ENCODE peak calls at places on chromosomes 1 and 21, in four cellular contexts. One of them, this sample, is unnamed.

GRCh38 chr1:226863446-226863845 is 7.0 kb upstream of the PSEN2 start:
- DNase-seq in A549: no peak
- DNase-seq in testis: no peak
- DNase-seq in endothelial cell: no peak
- DNase-seq in this sample: no peak

GRCh38 chr1:92797297-92797696 is 12.4 kb upstream of the EVI5 start:
- DNase-seq in endothelial cell: no peak
- DNase-seq in A549: no peak
- DNase-seq in testis: no peak
- DNase-seq in this sample: no peak

GRCh38 chr1:17865912-17866311 is 110.8 kb downstream of the ACTL8 start:
- DNase-seq in endothelial cell: no peak
- DNase-seq in A549: no peak
- DNase-seq in testis: no peak
- DNase-seq in this sample: no peak

GRCh38 chr1:27122652-27123051 is 32.3 kb downstream of the SLC9A1 start:
- DNase-seq in endothelial cell: no peak
- DNase-seq in A549: peak; percentile 77
- DNase-seq in testis: no peak
- DNase-seq in this sample: no peak

GRCh38 chr1:178683304-178683703 is 41.7 kb upstream of the RALGPS2 start:
- DNase-seq in testis: no peak
- DNase-seq in endothelial cell: no peak
- DNase-seq in A549: no peak
- DNase-seq in this sample: no peak

GRCh38 chr1:21295059-21295401 is 4.8 kb upstream of the ECE1 start:
- DNase-seq in testis: no peak
- DNase-seq in endothelial cell: no peak
- DNase-seq in A549: no peak
- DNase-seq in this sample: no peak

GRCh38 chr1:34188418-34188817 is 11.7 kb downstream of the C1orf94 start:
- DNase-seq in testis: no peak
- DNase-seq in A549: no peak
- DNase-seq in endothelial cell: no peak
- DNase-seq in this sample: no peak

GRCh38 chr1:146039844-146040194 is 18.3 kb upstream of the HJV start:
- DNase-seq in endothelial cell: no peak
- DNase-seq in testis: no peak
- DNase-seq in A549: no peak
- DNase-seq in this sample: no peak

GRCh38 chr1:27127419-27127818 is 27.5 kb downstream of the SLC9A1 start:
- DNase-seq in A549: no peak
- DNase-seq in testis: no peak
- DNase-seq in endothelial cell: no peak
- DNase-seq in this sample: no peak

GRCh38 chr1:205301842-205302588 is 19.5 kb downstream of the NUAK2 start:
- DNase-seq in endothelial cell: no peak
- DNase-seq in A549: no peak
- DNase-seq in testis: no peak
- DNase-seq in this sample: no peak

GRCh38 chr1:182957902-182958395 is 5.0 kb upstream of the SHCBP1L start:
- DNase-seq in testis: no peak
- DNase-seq in A549: no peak
- DNase-seq in endothelial cell: no peak
- DNase-seq in this sample: no peak

GRCh38 chr1:180343931-180344406 is 113.9 kb downstream of the LHX4 start:
- DNase-seq in A549: no peak
- DNase-seq in endothelial cell: no peak
- DNase-seq in testis: peak; percentile 70
- DNase-seq in this sample: no peak

GRCh38 chr1:2267862-2268261 is 39.7 kb downstream of the SKI start:
- DNase-seq in testis: no peak
- DNase-seq in A549: no peak
- DNase-seq in endothelial cell: no peak
- DNase-seq in this sample: no peak

GRCh38 chr1:41268154-41268770 is 26.2 kb upstream of the SCMH1 start:
- DNase-seq in endothelial cell: peak; percentile 88
- DNase-seq in A549: peak; percentile 77
- DNase-seq in testis: peak; percentile 86
- DNase-seq in this sample: peak; percentile 87

GRCh38 chr1:103525114-103525606 is 339 bp upstream of the RNPC3 start:
- DNase-seq in A549: peak; percentile 4
- DNase-seq in testis: no peak
- DNase-seq in endothelial cell: no peak
- DNase-seq in this sample: no peak

GRCh38 chr1:117038236-117038635 is 21.9 kb upstream of the TTF2 start:
- DNase-seq in endothelial cell: no peak
- DNase-seq in testis: no peak
- DNase-seq in A549: no peak
- DNase-seq in this sample: no peak

GRCh38 chr1:156922986-156923564 is 2.6 kb downstream of the LRRC71 start:
- DNase-seq in A549: no peak
- DNase-seq in endothelial cell: no peak
- DNase-seq in testis: no peak
- DNase-seq in this sample: no peak

GRCh38 chr1:172356620-172357019 is 63.9 kb upstream of the C1orf105 start:
- DNase-seq in endothelial cell: no peak
- DNase-seq in testis: peak; percentile 79
- DNase-seq in A549: peak; percentile 44
- DNase-seq in this sample: no peak

GRCh38 chr1:20359451-20360330 is 69.0 kb downstream of the VWA5B1 start:
- DNase-seq in endothelial cell: no peak
- DNase-seq in testis: no peak
- DNase-seq in A549: no peak
- DNase-seq in this sample: no peak

GRCh38 chr1:12594490-12594889 is 23.5 kb downstream of the DHRS3 start:
- DNase-seq in endothelial cell: no peak
- DNase-seq in testis: no peak
- DNase-seq in A549: no peak
- DNase-seq in this sample: no peak
- TF ChIP-seq CTCF in endothelial cell: no peak
- TF ChIP-seq CTCF in testis: no peak
- TF ChIP-seq CTCF in A549: no peak
- TF ChIP-seq CTCF in this sample: no peak

GRCh38 chr1:59903136-59903754 is 23.3 kb downstream of the CYP2J2 start:
- DNase-seq in A549: peak; percentile 13
- DNase-seq in endothelial cell: peak; percentile 47
- DNase-seq in testis: peak; percentile 18
- DNase-seq in this sample: peak; percentile 23

GRCh38 chr1:59898927-59899326 is 27.6 kb downstream of the CYP2J2 start:
- DNase-seq in endothelial cell: no peak
- DNase-seq in A549: no peak
- DNase-seq in testis: no peak
- DNase-seq in this sample: no peak

GRCh38 chr1:59897165-59897564 is 29.4 kb downstream of the CYP2J2 start:
- DNase-seq in testis: no peak
- DNase-seq in A549: no peak
- DNase-seq in endothelial cell: no peak
- DNase-seq in this sample: no peak

GRCh38 chr1:59901770-59902388 is 24.7 kb downstream of the CYP2J2 start:
- DNase-seq in A549: no peak
- DNase-seq in testis: no peak
- DNase-seq in endothelial cell: no peak
- DNase-seq in this sample: no peak

GRCh38 chr1:59900640-59901039 is 25.9 kb downstream of the CYP2J2 start:
- DNase-seq in endothelial cell: no peak
- DNase-seq in testis: no peak
- DNase-seq in A549: no peak
- DNase-seq in this sample: no peak
- TF ChIP-seq CTCF in endothelial cell: peak; percentile 18
- TF ChIP-seq CTCF in testis: no peak
- TF ChIP-seq CTCF in A549: no peak
- TF ChIP-seq CTCF in this sample: no peak

DNA sequence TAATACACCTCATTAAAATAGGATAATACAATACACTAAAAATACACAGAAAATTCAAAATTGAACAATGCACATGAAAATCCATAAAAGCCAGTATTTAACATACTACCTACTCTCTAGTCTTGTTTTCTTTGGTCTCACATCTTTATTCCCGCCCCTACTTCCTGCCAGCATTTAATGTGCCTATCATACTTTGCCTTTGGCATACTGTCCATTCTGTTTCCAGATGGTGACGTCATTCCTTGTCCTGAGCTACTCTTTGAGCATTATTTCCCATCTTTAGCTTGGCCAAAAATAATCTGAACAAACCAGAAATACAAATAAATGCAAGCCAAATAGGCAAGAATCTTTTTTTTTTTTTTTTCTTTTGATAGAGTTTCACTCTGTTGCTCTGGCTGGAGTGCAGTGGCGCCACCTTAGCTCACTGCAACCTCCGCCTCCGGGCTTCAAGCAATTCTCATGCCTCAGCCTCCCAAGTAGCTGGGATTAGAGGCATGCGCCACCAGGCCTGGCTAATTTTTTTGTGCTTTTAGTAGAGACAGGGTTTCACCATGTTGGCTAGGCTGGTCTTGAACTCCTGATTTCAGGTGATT is 4.4 kb downstream of the HFM1 start:
- DNase-seq in A549: peak; percentile 2
- DNase-seq in endothelial cell: no peak
- DNase-seq in testis: no peak
- DNase-seq in this sample: no peak
- TF ChIP-seq CTCF in A549: no peak
- TF ChIP-seq CTCF in endothelial cell: no peak
- TF ChIP-seq CTCF in testis: no peak
- TF ChIP-seq CTCF in this sample: no peak

GRCh38 chr1:7459915-7460314 is 311.2 kb upstream of the VAMP3 start:
- DNase-seq in A549: no peak
- DNase-seq in endothelial cell: no peak
- DNase-seq in testis: no peak
- DNase-seq in this sample: no peak

GRCh38 chr1:7457811-7458210 is 313.3 kb upstream of the VAMP3 start:
- DNase-seq in A549: no peak
- DNase-seq in endothelial cell: no peak
- DNase-seq in testis: no peak
- DNase-seq in this sample: no peak

GRCh38 chr1:7462627-7463026 is 308.5 kb upstream of the VAMP3 start:
- DNase-seq in testis: no peak
- DNase-seq in endothelial cell: no peak
- DNase-seq in A549: no peak
- DNase-seq in this sample: no peak

GRCh38 chr1:7458946-7459345 is 312.1 kb upstream of the VAMP3 start:
- DNase-seq in A549: no peak
- DNase-seq in testis: no peak
- DNase-seq in endothelial cell: no peak
- DNase-seq in this sample: no peak

GRCh38 chr1:7460807-7461206 is 310.3 kb upstream of the VAMP3 start:
- DNase-seq in endothelial cell: no peak
- DNase-seq in A549: no peak
- DNase-seq in testis: no peak
- DNase-seq in this sample: no peak
- TF ChIP-seq CTCF in endothelial cell: no peak
- TF ChIP-seq CTCF in A549: no peak
- TF ChIP-seq CTCF in testis: no peak
- TF ChIP-seq CTCF in this sample: peak; percentile 17

GRCh38 chr21:39445339-39446269 is at the start of gene LCA5L:
- DNase-seq in endothelial cell: peak; percentile 98
- DNase-seq in testis: peak; percentile 88
- DNase-seq in A549: peak; percentile 70
- DNase-seq in this sample: peak; percentile 91
- TF ChIP-seq CTCF in endothelial cell: no peak
- TF ChIP-seq CTCF in testis: no peak
- TF ChIP-seq CTCF in A549: no peak
- TF ChIP-seq CTCF in this sample: peak; percentile 18

DNA sequence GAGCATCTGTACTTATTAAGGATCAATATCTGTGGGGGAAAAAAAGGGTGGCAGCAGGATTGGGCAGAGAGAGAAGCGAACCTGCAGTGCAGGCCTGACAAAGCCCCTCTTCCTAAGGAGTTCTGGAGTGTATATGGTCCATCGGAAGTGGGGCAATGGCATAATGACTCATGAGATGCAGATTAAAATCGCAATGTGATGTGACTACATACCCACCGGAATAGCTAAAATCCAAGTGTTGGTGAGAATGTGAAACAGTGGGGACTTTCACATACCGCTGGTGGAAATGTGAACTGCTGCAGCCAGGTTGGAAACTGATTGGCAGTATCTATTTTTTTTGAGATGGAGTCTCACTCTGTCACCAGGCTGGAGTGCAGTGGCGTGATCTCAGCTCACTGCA is 8.2 kb upstream of the CREG1 start:
- DNase-seq in A549: no peak
- DNase-seq in testis: no peak
- DNase-seq in endothelial cell: no peak
- DNase-seq in this sample: no peak
- TF ChIP-seq CTCF in A549: no peak
- TF ChIP-seq CTCF in testis: no peak
- TF ChIP-seq CTCF in endothelial cell: no peak
- TF ChIP-seq CTCF in this sample: no peak

DNA sequence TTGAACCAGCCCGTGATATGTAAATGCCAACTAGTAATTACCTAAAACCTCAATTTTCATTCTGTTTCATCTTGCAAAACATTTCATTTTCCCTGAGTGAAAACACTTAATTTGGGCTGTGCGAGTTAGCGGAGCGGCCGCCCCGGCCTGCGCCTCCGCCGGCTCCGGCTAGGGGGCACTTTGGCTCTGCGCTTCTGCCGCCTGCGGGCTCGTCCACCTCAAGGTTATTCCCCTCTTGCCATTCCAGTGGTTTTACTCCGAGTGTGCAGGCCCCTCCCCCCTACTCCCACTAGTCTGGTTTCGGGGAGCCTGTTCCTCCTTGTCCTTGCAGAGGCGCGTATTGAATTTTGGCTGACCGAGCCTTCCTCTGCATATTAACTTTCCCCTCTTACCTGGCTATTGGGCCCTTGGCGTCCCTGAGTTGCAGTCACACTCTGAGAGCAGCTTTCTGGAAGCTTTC is 55.6 kb downstream of the PEX14 start:
- DNase-seq in testis: peak; percentile 52
- DNase-seq in A549: no peak
- DNase-seq in endothelial cell: peak; percentile 85
- DNase-seq in this sample: peak; percentile 61
- TF ChIP-seq CTCF in testis: peak; percentile 37
- TF ChIP-seq CTCF in A549: peak; percentile 29
- TF ChIP-seq CTCF in endothelial cell: peak; percentile 67
- TF ChIP-seq CTCF in this sample: peak; percentile 84